ENCODE peak calls at places on chromosomes 5 and 9, in four cellular contexts. T is astrocyte of the spinal cord, I is Daoy, D is epithelial cell of esophagus. R is an unnamed sample.

GRCh38 chr9:98797491-98797890 is 1.1 kb upstream of the ANKS6 start:
- DNase-seq in I (no peak), D (no peak), T (no peak), R (no peak)

GRCh38 chr9:71147368-71147767 is 25.9 kb upstream of the TRPM3 start:
- DNase-seq in D (no peak), T (no peak), I (no peak), R (no peak)

GRCh38 chr9:126276056-126276728 is 50.4 kb upstream of the MVB12B start:
- DNase-seq in T (no peak), D (no peak), I (no peak), R (no peak)

GRCh38 chr9:33040792-33041458 is 15.9 kb downstream of the DNAJA1 start:
- DNase-seq in I (no peak), D (no peak), T (no peak), R (no peak)

GRCh38 chr5:4078544-4078943 is 482.9 kb downstream of the IRX1 start:
- DNase-seq in I (no peak), D (peak), T (no peak), R (no peak)

GRCh38 chr9:112777914-112778313 is 27.4 kb downstream of the SNX30 start:
- DNase-seq in T (no peak), I (peak), D (peak), R (no peak)

GRCh38 chr9:6827370-6827949 is 69.7 kb downstream of the KDM4C start:
- DNase-seq in D (peak), I (peak), T (peak), R (peak)

GRCh38 chr5:178389796-178390195 is 157.2 kb upstream of the PHYKPL start:
- DNase-seq in D (no peak), T (no peak), I (no peak), R (no peak)

GRCh38 chr5:122965111-122965510 is 71.4 kb downstream of the PPIC start:
- DNase-seq in I (no peak), D (no peak), T (no peak), R (no peak)

GRCh38 chr5:95406426-95407093 is 15.4 kb downstream of the FAM81B start:
- DNase-seq in D (no peak), I (peak), T (peak), R (peak)

GRCh38 chr9:68482548-68482947 is 58.1 kb downstream of the TMEM252 start:
- DNase-seq in D (no peak), I (no peak), T (no peak), R (no peak)

GRCh38 chr9:35367451-35367850 is 122.5 kb upstream of the RUSC2 start:
- DNase-seq in I (peak), D (peak), T (peak), R (peak)

GRCh38 chr5:72018158-72018803 is 89.0 kb upstream of the MAP1B start:
- DNase-seq in I (peak), T (peak), D (peak), R (peak)

GRCh38 chr9:14131353-14132088 is 182.4 kb downstream of the NFIB start:
- DNase-seq in I (no peak), T (no peak), D (no peak), R (no peak)

GRCh38 chr5:116032094-116032517 is at the start of gene ARL14EPL:
- DNase-seq in T (peak), D (peak), I (peak), R (peak)

GRCh38 chr9:131169567-131169966 is 44.2 kb downstream of the NUP214 start:
- DNase-seq in I (no peak), D (no peak), T (no peak), R (no peak)

R was measured in A673.